ENCODE peak calls at places on chromosome 12, in five cellular contexts. One of them, this sample, is unnamed.

GRCh38 chr12:31728289-31728916 is 418 bp downstream of the AMN1 start:
- DNase-seq in stomach: peak
- DNase-seq in body of pancreas: peak
- DNase-seq in adrenal gland: peak
- DNase-seq in mammary epithelial cell: no peak
- DNase-seq in this sample: no peak

GRCh38 chr12:6871052-6871957 is 1.8 kb downstream of the SPSB2 start:
- DNase-seq in stomach: peak
- DNase-seq in body of pancreas: no peak
- DNase-seq in adrenal gland: no peak
- DNase-seq in mammary epithelial cell: peak
- DNase-seq in this sample: no peak

GRCh38 chr12:45183263-45183662 is 32.6 kb upstream of the ANO6 start:
- DNase-seq in stomach: no peak
- DNase-seq in body of pancreas: no peak
- DNase-seq in adrenal gland: no peak
- DNase-seq in mammary epithelial cell: no peak
- DNase-seq in this sample: no peak

GRCh38 chr12:9149372-9149771 is 33.7 kb upstream of the A2M start:
- DNase-seq in stomach: no peak
- DNase-seq in body of pancreas: no peak
- DNase-seq in adrenal gland: no peak
- DNase-seq in mammary epithelial cell: no peak
- DNase-seq in this sample: no peak

GRCh38 chr12:48810817-48811453 is 7.4 kb upstream of the CACNB3 start:
- DNase-seq in stomach: no peak
- DNase-seq in body of pancreas: no peak
- DNase-seq in adrenal gland: peak
- DNase-seq in mammary epithelial cell: peak
- DNase-seq in this sample: no peak

GRCh38 chr12:79012616-79013015 is 148.0 kb downstream of the SYT1 start:
- DNase-seq in stomach: no peak
- DNase-seq in body of pancreas: no peak
- DNase-seq in adrenal gland: no peak
- DNase-seq in mammary epithelial cell: no peak
- DNase-seq in this sample: no peak

GRCh38 chr12:88266851-88267360 is 124.8 kb downstream of the TMTC3 start:
- DNase-seq in stomach: no peak
- DNase-seq in body of pancreas: no peak
- DNase-seq in adrenal gland: no peak
- DNase-seq in mammary epithelial cell: no peak
- DNase-seq in this sample: no peak

GRCh38 chr12:57795354-57795753 is 12.8 kb downstream of the TSFM start:
- DNase-seq in stomach: no peak
- DNase-seq in body of pancreas: no peak
- DNase-seq in adrenal gland: no peak
- DNase-seq in mammary epithelial cell: peak
- DNase-seq in this sample: no peak

GRCh38 chr12:70364695-70365397 is 1.2 kb upstream of the KCNMB4 start:
- DNase-seq in stomach: no peak
- DNase-seq in body of pancreas: no peak
- DNase-seq in adrenal gland: no peak
- DNase-seq in mammary epithelial cell: peak
- DNase-seq in this sample: no peak

GRCh38 chr12:109999983-110000505 is 814 bp downstream of the ANKRD13A start:
- DNase-seq in stomach: peak
- DNase-seq in body of pancreas: peak
- DNase-seq in adrenal gland: no peak
- DNase-seq in mammary epithelial cell: peak
- DNase-seq in this sample: no peak

GRCh38 chr12:14860490-14860889 is 17.2 kb upstream of the ART4 start:
- DNase-seq in stomach: no peak
- DNase-seq in body of pancreas: no peak
- DNase-seq in adrenal gland: no peak
- DNase-seq in mammary epithelial cell: no peak
- DNase-seq in this sample: no peak

GRCh38 chr12:51669996-51670395 is 79.0 kb downstream of the SCN8A start:
- DNase-seq in stomach: no peak
- DNase-seq in body of pancreas: no peak
- DNase-seq in adrenal gland: no peak
- DNase-seq in mammary epithelial cell: no peak
- DNase-seq in this sample: no peak

GRCh38 chr12:28963554-28963953 is 185.5 kb upstream of the FAR2 start:
- DNase-seq in stomach: no peak
- DNase-seq in body of pancreas: no peak
- DNase-seq in adrenal gland: no peak
- DNase-seq in mammary epithelial cell: peak
- DNase-seq in this sample: no peak

GRCh38 chr12:19597304-19598066 is 158.2 kb downstream of the AEBP2 start:
- DNase-seq in stomach: no peak
- DNase-seq in body of pancreas: no peak
- DNase-seq in adrenal gland: no peak
- DNase-seq in mammary epithelial cell: no peak
- DNase-seq in this sample: no peak
- H3K27ac ChIP-seq in stomach: peak
- H3K27ac ChIP-seq in body of pancreas: no peak
- H3K27ac ChIP-seq in adrenal gland: no peak
- H3K27ac ChIP-seq in mammary epithelial cell: no peak
- H3K27ac ChIP-seq in this sample: no peak

DNA sequence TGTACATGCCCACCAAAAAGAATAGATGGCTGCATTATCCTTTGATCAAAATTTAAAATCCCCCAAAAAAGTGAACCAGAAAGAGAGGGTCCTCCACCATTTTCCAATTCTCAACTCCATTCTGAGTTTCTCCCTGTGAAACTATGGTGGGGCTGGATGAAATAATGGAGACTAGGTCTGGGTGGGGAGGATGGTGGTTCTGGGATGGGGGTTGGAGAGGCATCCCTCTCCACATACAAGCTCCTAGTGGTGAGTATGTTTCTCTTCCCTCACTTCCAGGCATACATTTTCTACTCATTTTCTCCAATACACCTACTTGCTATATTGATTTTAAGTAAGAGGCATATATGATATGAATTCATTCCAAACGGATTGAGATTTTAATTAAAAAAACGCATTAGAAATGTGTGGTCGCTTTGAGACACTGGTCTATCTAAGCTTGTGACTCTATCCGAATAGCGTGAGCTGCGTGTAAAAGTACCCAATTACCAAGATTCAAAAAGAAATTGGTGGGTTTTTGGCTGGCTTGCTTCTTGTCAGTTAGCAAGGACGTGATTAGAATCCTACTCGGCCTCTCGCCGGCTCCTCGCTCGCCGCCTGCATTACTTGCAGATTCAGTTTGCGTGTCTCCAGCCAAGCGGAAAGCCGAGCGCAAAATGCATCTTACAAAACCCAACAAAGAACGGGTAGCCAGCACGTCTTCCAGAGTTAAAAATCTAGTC is 3.5 kb downstream of the ASCL1 start:
- DNase-seq in stomach: no peak
- DNase-seq in body of pancreas: no peak
- DNase-seq in adrenal gland: no peak
- DNase-seq in mammary epithelial cell: no peak
- DNase-seq in this sample: no peak
- TF ChIP-seq CTCF in stomach: no peak
- TF ChIP-seq CTCF in body of pancreas: no peak
- TF ChIP-seq CTCF in adrenal gland: no peak
- TF ChIP-seq CTCF in mammary epithelial cell: no peak
- TF ChIP-seq CTCF in this sample: no peak

GRCh38 chr12:124492879-124493808 is 74.3 kb downstream of the NCOR2 start:
- DNase-seq in stomach: no peak
- DNase-seq in body of pancreas: no peak
- DNase-seq in adrenal gland: no peak
- DNase-seq in mammary epithelial cell: no peak
- DNase-seq in this sample: no peak
- H3K27ac ChIP-seq in stomach: peak
- H3K27ac ChIP-seq in body of pancreas: no peak
- H3K27ac ChIP-seq in adrenal gland: no peak
- H3K27ac ChIP-seq in mammary epithelial cell: no peak
- H3K27ac ChIP-seq in this sample: peak

GRCh38 chr12:54229624-54230212 is 40.9 kb upstream of the SMUG1 start:
- DNase-seq in stomach: no peak
- DNase-seq in body of pancreas: no peak
- DNase-seq in adrenal gland: peak
- DNase-seq in mammary epithelial cell: peak
- DNase-seq in this sample: no peak

GRCh38 chr12:54228471-54228870 is 39.7 kb upstream of the SMUG1 start:
- DNase-seq in stomach: no peak
- DNase-seq in body of pancreas: no peak
- DNase-seq in adrenal gland: no peak
- DNase-seq in mammary epithelial cell: no peak
- DNase-seq in this sample: no peak

GRCh38 chr12:54230555-54230954 is 41.8 kb upstream of the SMUG1 start:
- DNase-seq in stomach: no peak
- DNase-seq in body of pancreas: no peak
- DNase-seq in adrenal gland: no peak
- DNase-seq in mammary epithelial cell: no peak
- DNase-seq in this sample: no peak

GRCh38 chr12:54231236-54231635 is 42.5 kb upstream of the SMUG1 start:
- DNase-seq in stomach: no peak
- DNase-seq in body of pancreas: no peak
- DNase-seq in adrenal gland: no peak
- DNase-seq in mammary epithelial cell: no peak
- DNase-seq in this sample: no peak

GRCh38 chr12:54232790-54233189 is 44.0 kb upstream of the SMUG1 start:
- DNase-seq in stomach: no peak
- DNase-seq in body of pancreas: no peak
- DNase-seq in adrenal gland: no peak
- DNase-seq in mammary epithelial cell: no peak
- DNase-seq in this sample: no peak
- TF ChIP-seq CTCF in stomach: no peak
- TF ChIP-seq CTCF in body of pancreas: no peak
- TF ChIP-seq CTCF in adrenal gland: no peak
- TF ChIP-seq CTCF in mammary epithelial cell: peak
- TF ChIP-seq CTCF in this sample: no peak

GRCh38 chr12:53504004-53504920 is 3.0 kb downstream of the NPFF start:
- DNase-seq in stomach: no peak
- DNase-seq in body of pancreas: no peak
- DNase-seq in adrenal gland: no peak
- DNase-seq in mammary epithelial cell: no peak
- DNase-seq in this sample: no peak
- H3K27ac ChIP-seq in stomach: no peak
- H3K27ac ChIP-seq in body of pancreas: no peak
- H3K27ac ChIP-seq in adrenal gland: no peak
- H3K27ac ChIP-seq in mammary epithelial cell: no peak
- H3K27ac ChIP-seq in this sample: peak

GRCh38 chr12:84165998-84166571 is 746.5 kb downstream of the SLC6A15 start:
- DNase-seq in stomach: no peak
- DNase-seq in body of pancreas: no peak
- DNase-seq in adrenal gland: no peak
- DNase-seq in mammary epithelial cell: no peak
- DNase-seq in this sample: no peak

GRCh38 chr12:84159245-84159644 is 753.4 kb downstream of the SLC6A15 start:
- DNase-seq in stomach: no peak
- DNase-seq in body of pancreas: no peak
- DNase-seq in adrenal gland: no peak
- DNase-seq in mammary epithelial cell: no peak
- DNase-seq in this sample: no peak

GRCh38 chr12:84166812-84167211 is 745.8 kb downstream of the SLC6A15 start:
- DNase-seq in stomach: no peak
- DNase-seq in body of pancreas: no peak
- DNase-seq in adrenal gland: no peak
- DNase-seq in mammary epithelial cell: no peak
- DNase-seq in this sample: no peak

GRCh38 chr12:84157170-84157569 is 755.4 kb downstream of the SLC6A15 start:
- DNase-seq in stomach: no peak
- DNase-seq in body of pancreas: no peak
- DNase-seq in adrenal gland: no peak
- DNase-seq in mammary epithelial cell: no peak
- DNase-seq in this sample: no peak

GRCh38 chr12:84161296-84161695 is 751.3 kb downstream of the SLC6A15 start:
- DNase-seq in stomach: no peak
- DNase-seq in body of pancreas: no peak
- DNase-seq in adrenal gland: no peak
- DNase-seq in mammary epithelial cell: no peak
- DNase-seq in this sample: no peak
- TF ChIP-seq CTCF in stomach: no peak
- TF ChIP-seq CTCF in body of pancreas: no peak
- TF ChIP-seq CTCF in adrenal gland: no peak
- TF ChIP-seq CTCF in mammary epithelial cell: no peak
- TF ChIP-seq CTCF in this sample: no peak

DNA sequence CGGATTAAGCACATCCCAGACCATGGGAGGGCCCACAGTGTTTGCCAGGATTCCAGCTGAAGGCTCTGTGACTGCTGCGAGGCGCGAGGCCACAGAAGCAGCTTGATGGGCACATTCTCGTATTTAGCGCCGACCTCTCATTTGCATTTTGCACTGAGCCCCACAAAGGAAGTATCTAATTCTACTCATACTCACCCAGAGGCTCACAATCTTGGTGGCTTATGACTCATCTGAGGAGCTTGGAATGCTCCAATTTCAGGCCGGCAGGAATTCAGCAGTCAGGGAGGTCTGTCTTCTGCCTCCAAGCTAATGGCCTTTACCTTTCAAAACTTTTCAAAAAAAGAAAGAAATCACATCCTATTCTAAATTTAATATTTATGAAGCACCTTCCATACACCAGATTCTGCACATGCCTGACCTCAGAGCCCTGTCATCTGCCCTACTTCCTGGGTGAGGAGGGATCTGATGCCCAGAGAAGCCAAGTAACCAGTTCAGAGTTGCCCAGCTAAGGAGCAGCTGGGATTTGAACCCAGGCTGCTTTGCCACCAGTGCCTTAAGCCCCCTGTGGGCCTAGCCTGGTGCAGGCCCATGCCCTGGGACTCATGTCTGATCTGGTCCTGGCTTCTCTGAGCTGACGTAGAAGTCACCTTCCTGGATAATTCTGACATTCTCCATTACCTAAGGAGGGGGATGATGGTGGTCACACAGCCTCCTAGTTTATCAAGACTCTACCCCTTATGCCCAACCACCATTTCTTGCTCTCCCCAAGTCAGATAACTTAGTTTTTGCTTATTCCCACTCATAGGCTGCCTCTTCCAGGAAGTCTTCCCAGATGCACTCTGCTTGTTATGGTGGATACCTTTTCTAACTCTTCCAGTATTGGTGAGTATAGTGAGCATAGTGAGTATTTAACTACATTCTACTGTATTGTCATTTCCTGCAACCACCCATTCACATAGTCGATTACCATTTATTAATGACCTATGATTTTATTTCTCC is 198.9 kb downstream of the RBM19 start:
- DNase-seq in stomach: no peak
- DNase-seq in body of pancreas: no peak
- DNase-seq in adrenal gland: no peak
- DNase-seq in mammary epithelial cell: peak
- DNase-seq in this sample: no peak
- H3K27ac ChIP-seq in stomach: no peak
- H3K27ac ChIP-seq in body of pancreas: no peak
- H3K27ac ChIP-seq in adrenal gland: no peak
- H3K27ac ChIP-seq in mammary epithelial cell: no peak
- H3K27ac ChIP-seq in this sample: no peak

This sample was measured in breast epithelium.